ENCODE peak calls at places on chromosomes 6 and 20, in five cellular contexts. B, T, R, M and O are unnamed samples.

GRCh38 chr6:79203753-79204253 is 30.7 kb downstream of the HMGN3 start:
- DNase-seq in B (no peak), T (no peak), R (no peak), M (no peak), O (no peak)

GRCh38 chr6:83867527-83868161 is 8.2 kb downstream of the CYB5R4 start:
- DNase-seq in B (peak), T (peak), R (peak), M (no peak), O (peak)

GRCh38 chr20:19376451-19376971 is 164.1 kb downstream of the SLC24A3 start:
- DNase-seq in B (no peak), T (no peak), R (no peak), M (no peak), O (no peak)

GRCh38 chr6:24558516-24558915 is 63.7 kb downstream of the ALDH5A1 start:
- DNase-seq in B (no peak), T (no peak), R (no peak), M (no peak), O (no peak)

GRCh38 chr6:3808759-3809514 is 40.2 kb upstream of the FAM50B start:
- DNase-seq in B (no peak), T (no peak), R (peak), M (no peak), O (no peak)

GRCh38 chr6:17493286-17493685 is 99.9 kb downstream of the CAP2 start:
- DNase-seq in B (no peak), T (no peak), R (no peak), M (no peak), O (no peak)

GRCh38 chr6:56399250-56399671 is 151.9 kb upstream of the COL21A1 start:
- DNase-seq in B (no peak), T (no peak), R (no peak), M (no peak), O (no peak)

GRCh38 chr6:69957990-69958559 is 91.7 kb downstream of the COL19A1 start:
- DNase-seq in B (no peak), T (no peak), R (no peak), M (no peak), O (no peak)

GRCh38 chr6:157845493-157846259 is 22.6 kb downstream of the SNX9 start:
- DNase-seq in B (no peak), T (no peak), R (no peak), M (no peak), O (no peak)

GRCh38 chr6:165118736-165119135 is 190.7 kb downstream of the C6orf118 start:
- DNase-seq in B (no peak), T (no peak), R (no peak), M (no peak), O (no peak)

DNA sequence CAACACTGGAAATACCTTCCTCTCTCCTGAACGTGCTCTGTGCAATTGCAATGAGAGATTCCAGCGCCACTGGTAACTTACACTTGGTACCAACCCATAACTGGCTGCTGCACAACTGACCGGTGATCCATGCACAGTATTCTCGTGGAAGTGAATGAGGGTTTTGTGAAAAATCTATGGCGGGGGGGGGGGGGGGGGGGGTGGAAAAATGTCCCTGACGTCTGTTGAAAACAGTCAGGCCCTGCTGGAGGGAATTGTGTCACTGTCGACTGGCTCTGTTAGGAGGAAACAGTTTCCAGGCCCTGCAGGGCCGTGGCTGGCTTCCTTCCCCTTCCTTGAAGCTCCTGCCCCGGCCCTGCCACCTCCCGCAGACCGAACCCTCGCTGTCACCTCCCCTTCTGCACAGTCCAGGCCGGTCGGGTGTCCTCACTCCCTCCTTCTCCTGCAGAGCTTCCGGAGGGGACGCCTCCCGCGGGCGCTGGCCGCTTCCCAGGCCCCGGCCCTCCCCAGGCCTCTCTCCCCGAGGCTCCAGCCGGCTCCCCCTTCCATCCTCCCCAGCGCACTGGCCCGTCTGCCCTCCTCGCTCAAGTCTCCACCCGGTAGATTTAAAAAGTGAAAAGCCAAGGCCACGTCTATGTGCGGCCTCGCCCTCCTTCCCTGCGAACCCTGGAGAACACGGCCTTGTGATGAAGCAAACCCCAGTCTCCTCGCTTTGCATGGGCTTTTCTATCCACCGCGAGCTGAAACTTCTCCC is 265.6 kb upstream of the QKI start:
- DNase-seq in B (no peak), T (no peak), R (no peak), M (no peak), O (no peak)
- H3K4me3 ChIP-seq in B (no peak), T (no peak), R (no peak), M (no peak), O (no peak)

DNA sequence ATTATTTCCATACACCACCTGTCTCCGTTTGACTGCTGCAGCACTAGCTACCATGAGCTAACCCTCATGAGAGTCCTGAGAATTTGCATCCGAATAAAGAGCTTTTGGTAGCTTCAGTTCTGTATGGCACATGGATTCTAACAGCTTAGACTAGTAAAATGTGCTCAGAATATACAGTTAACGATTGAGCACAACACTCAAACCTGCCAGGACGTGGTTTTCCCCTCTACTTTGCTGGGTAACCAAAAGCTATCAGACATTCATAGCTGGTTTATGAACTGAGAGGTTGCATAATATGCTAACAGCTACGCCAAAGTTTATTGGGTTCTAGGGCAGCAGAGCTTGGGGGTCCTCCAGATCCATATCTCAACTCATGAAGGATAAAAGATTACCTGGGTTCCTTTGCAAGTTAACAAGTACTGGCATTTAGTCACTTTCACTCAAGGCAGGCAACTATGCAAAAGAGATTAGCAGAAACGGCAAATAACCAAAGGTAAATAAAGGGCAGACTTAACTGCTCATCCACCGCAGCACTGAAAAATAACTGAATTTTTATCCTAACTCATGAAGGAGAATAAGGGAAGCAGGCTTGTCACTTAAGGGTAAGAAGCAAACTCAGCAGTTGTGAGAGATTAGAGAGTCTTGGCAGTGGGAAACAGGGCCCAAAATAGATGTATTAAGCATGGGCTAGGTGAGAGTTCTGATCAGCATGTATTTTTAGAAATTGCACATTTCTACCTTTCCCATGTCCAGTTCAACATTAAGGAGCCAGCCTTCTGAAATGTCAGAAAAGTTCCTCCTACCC is 29.4 kb downstream of the NUDT3 start:
- DNase-seq in B (no peak), T (no peak), R (no peak), M (no peak), O (peak)
- H3K4me3 ChIP-seq in B (no peak), T (no peak), R (no peak), M (no peak), O (peak)

GRCh38 chr6:73513496-73513854 is 7.4 kb downstream of the EEF1A1 start:
- DNase-seq in B (no peak), T (no peak), R (no peak), M (no peak), O (no peak)
- H3K4me3 ChIP-seq in B (no peak), T (no peak), R (no peak), M (no peak), O (no peak)

GRCh38 chr6:75493400-75494064 is at the start of gene FILIP1:
- DNase-seq in B (no peak), T (peak), R (peak), M (no peak), O (no peak)

GRCh38 chr6:75492769-75493168 is 831 bp downstream of the FILIP1 start:
- DNase-seq in B (no peak), T (no peak), R (no peak), M (peak), O (no peak)

GRCh38 chr6:75494290-75494689 is 690 bp upstream of the FILIP1 start:
- DNase-seq in B (no peak), T (no peak), R (no peak), M (no peak), O (no peak)

GRCh38 chr6:75489025-75489424 is 4.6 kb downstream of the FILIP1 start:
- DNase-seq in B (no peak), T (no peak), R (no peak), M (no peak), O (no peak)

DNA sequence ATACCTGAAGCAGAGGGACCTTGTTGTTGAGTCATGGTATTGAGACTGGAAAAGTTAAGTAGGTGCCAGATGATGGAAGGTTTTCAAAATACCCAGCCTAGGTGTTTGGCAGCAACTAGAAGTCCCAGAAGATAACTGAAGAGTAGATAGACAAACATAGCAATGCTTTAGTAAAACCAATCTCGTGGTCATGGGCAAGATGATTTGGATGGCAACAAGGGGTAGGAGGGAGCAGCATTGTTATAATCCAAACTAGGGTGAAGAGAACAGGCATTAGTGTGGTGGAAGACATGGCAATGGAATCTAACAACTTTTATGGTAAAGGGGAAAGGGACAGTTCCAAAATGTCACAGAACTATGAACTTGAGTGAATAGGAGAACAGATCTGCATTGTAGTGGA is 2.3 kb downstream of the FILIP1 start:
- DNase-seq in B (no peak), T (no peak), R (no peak), M (no peak), O (no peak)
- H3K4me3 ChIP-seq in B (no peak), T (peak), R (no peak), M (no peak), O (no peak)

GRCh38 chr6:150863213-150863928 is 2.1 kb upstream of the MTHFD1L start:
- DNase-seq in B (no peak), T (no peak), R (no peak), M (no peak), O (no peak)

GRCh38 chr6:150857062-150857905 is 8.2 kb upstream of the MTHFD1L start:
- DNase-seq in B (no peak), T (no peak), R (peak), M (no peak), O (no peak)

DNA sequence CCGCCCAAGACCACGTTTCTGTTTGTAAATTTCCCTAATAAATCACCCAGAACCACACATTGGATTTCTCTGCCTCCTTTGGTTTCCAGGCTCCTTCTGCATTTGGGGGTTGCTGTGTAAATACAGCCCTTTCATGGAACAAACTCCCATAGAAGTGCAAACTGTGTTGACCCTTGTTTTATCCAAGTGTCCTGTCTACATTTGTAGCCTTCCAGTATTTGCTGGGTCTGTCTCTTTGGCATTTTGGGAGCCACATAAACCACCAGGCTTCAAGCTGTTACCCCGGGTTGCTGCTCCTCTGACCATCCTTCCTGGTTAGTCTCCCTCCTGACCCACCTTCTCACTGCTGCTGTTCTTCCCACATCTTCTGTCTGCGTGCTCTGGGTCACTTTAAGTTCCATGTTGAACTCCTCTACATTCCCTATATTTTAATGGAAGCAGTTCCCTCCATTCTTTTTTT is 7.6 kb upstream of the MTHFD1L start:
- DNase-seq in B (no peak), T (no peak), R (no peak), M (no peak), O (no peak)
- H3K4me3 ChIP-seq in B (no peak), T (no peak), R (no peak), M (no peak), O (no peak)

DNA sequence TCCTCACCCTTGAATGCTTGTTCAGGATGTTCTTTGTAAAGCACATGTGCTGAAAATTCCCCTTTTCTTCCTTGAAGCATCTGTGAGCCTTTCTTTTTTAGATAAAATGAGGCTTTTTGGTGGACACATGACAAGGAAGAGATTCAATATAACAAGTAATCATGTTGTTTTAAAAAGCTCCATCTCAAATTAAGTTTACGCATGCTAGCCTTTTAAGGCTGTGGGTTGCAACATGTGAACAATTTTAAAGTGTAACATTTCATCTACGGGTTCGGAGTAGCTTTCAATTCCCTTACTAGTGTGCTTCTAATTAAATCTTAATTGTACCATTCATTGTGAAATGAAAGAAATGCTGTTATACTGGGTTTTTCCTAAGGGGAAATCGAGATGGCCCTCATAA is 19.2 kb upstream of the OSTM1 start:
- DNase-seq in B (no peak), T (no peak), R (no peak), M (no peak), O (no peak)
- H3K4me3 ChIP-seq in B (no peak), T (no peak), R (no peak), M (no peak), O (no peak)

GRCh38 chr6:142870787-142871371 is 74.1 kb downstream of the HIVEP2 start:
- DNase-seq in B (no peak), T (no peak), R (no peak), M (no peak), O (no peak)

GRCh38 chr6:142872376-142872775 is 72.6 kb downstream of the HIVEP2 start:
- DNase-seq in B (no peak), T (no peak), R (no peak), M (no peak), O (no peak)

GRCh38 chr6:142868917-142869316 is 76.1 kb downstream of the HIVEP2 start:
- DNase-seq in B (no peak), T (no peak), R (no peak), M (no peak), O (no peak)

GRCh38 chr6:142874676-142875075 is 70.3 kb downstream of the HIVEP2 start:
- DNase-seq in B (no peak), T (no peak), R (no peak), M (no peak), O (no peak)

DNA sequence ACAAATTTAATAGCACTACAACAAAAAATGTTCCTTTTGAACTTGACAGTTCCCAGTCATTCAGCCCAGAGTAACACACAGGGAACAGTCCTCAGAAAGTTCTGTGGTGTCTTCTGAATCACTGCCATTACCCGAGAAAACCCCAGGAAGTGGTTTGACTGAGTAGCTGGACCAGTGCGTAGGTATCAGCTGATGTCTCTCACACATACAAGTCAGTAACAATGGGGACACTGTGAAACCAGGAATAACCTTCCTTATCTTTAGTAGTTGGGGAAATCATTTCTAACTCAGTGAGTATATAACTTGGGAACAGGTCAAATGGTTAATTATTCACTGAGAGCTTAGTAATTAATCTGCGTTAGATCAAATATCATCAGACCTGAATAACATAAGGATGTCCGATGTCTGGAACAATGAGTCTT is 73.1 kb downstream of the HIVEP2 start:
- DNase-seq in B (peak), T (no peak), R (no peak), M (peak), O (peak)
- H3K4me3 ChIP-seq in B (no peak), T (no peak), R (no peak), M (no peak), O (no peak)

GRCh38 chr6:117829594-117830319 is 77.3 kb upstream of the SLC35F1 start:
- DNase-seq in B (no peak), T (no peak), R (no peak), M (peak), O (peak)
- H3K4me3 ChIP-seq in B (no peak), T (no peak), R (no peak), M (peak), O (no peak)

DNA sequence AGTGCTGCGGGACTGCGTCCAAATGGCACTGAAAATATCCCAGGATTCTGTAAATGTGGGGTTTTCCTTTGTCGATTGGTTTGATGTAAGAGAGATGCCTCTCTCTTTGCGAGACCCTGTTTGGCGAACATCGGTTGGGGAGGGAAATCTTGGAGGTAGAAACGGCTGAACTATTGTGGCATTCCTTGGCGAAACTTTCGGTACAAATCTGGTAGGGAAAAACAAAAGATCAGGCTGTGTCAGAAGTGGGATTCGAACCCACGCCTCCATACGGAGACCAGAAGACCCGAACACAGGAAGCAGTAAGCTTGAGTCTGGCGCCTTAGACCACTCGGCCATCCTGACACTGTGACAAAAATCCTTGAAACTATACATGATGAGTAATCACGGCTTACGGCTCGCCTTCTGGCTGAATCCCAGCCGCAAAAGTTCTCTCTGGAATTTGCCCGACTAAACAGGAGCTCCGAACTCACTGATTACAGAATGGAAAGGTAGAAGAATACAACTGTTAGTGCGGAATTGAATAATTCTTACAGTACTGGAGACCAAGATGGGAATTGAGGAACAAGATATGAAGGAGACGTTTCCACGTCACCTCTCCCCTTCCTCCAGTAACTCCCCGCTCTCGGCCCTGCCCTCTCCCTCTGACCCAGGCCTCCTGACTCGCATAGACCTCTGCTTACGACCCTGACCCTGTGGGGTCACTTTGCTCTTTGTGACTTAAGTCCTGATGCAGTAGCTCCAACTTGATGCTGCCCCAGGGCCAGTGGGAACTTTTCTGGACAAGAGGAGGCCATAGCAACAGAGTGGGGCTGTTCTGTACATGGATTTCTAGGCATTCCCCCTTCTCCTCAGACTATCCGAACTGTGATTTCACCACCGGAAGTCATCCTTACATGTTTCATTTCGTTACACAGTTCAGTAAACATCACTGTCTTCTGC is 132.8 kb upstream of the ZNF184 start:
- DNase-seq in B (no peak), T (no peak), R (no peak), M (no peak), O (no peak)
- H3K4me3 ChIP-seq in B (no peak), T (no peak), R (no peak), M (no peak), O (no peak)